ENCODE peak calls at places on chromosomes 3 and 15, in six cellular contexts. Q is mucosa of descending colon; E is WTC11; Y is NCI-H460; X is H54; U is T-helper 2 cell treated with Interferon-gamma antibody and Interleukin-4, amounts not matched to agents 5 μg/mL and 100 μg/mL, for 36 hours. P is an unnamed sample.

GRCh38 chr15:101542306-101543025 is 53.0 kb upstream of the PCSK6 start:
- DNase-seq in Q (peak; percentile 60), E (no peak), Y (no peak), X (no peak), U (no peak), P (no peak)

GRCh38 chr3:28186748-28187147 is 54.7 kb upstream of the CMC1 start:
- DNase-seq in Q (no peak), E (no peak), Y (no peak), X (no peak), U (no peak), P (no peak)

GRCh38 chr15:23074684-23075083 is 35.3 kb upstream of the TUBGCP5 start:
- DNase-seq in Q (no peak), E (no peak), Y (no peak), X (no peak), U (no peak), P (no peak)

GRCh38 chr3:46579756-46580286 is 13.7 kb upstream of the LRRC2 start:
- DNase-seq in Q (no peak), E (no peak), Y (no peak), X (no peak), U (no peak), P (no peak)

GRCh38 chr3:44874308-44874707 is at the start of gene TGM4:
- DNase-seq in Q (no peak), E (no peak), Y (no peak), X (no peak), U (no peak), P (no peak)

GRCh38 chr15:34754674-34755418 is at the start of gene GJD2:
- DNase-seq in Q (no peak), E (peak; percentile 66), Y (no peak), X (no peak), U (no peak), P (no peak)

GRCh38 chr3:13539285-13539625 is 9.7 kb upstream of the FBLN2 start:
- DNase-seq in Q (no peak), E (no peak), Y (no peak), X (no peak), U (no peak), P (no peak)

GRCh38 chr15:67033521-67033920 is 31.9 kb upstream of the SMAD3 start:
- DNase-seq in Q (no peak), E (peak; percentile 36), Y (no peak), X (no peak), U (no peak), P (no peak)

GRCh38 chr3:194266658-194267005 is 84.5 kb downstream of the CPN2 start:
- DNase-seq in Q (no peak), E (no peak), Y (no peak), X (no peak), U (no peak), P (no peak)

GRCh38 chr3:54274607-54275006 is 152.3 kb downstream of the CACNA2D3 start:
- DNase-seq in Q (no peak), E (no peak), Y (no peak), X (no peak), U (no peak), P (no peak)

GRCh38 chr3:179681492-179682263 is 28.8 kb downstream of the USP13 start:
- DNase-seq in Q (no peak), E (no peak), Y (no peak), X (no peak), U (no peak), P (no peak)

GRCh38 chr15:29670945-29671307 is 151.3 kb downstream of the TJP1 start:
- DNase-seq in Q (no peak), E (no peak), Y (no peak), X (peak; percentile 73), U (no peak), P (no peak)

P was measured in glomerular endothelial cell.